ENCODE peak calls at places on chromosomes 4 and X, in five cellular contexts. R, B, H, U and T are unnamed samples.

GRCh38 chr4:127856485-127857447 is 23.9 kb upstream of the PLK4 start:
- DNase-seq in B (no peak), H (no peak), U (peak), R (no peak), T (no peak)

GRCh38 chr4:5827108-5828004 is 65.5 kb downstream of the CRMP1 start:
- DNase-seq in B (no peak), R (no peak), H (no peak), U (no peak), T (no peak)

GRCh38 chr4:189785257-189785656 is 155.4 kb upstream of the FRG1 start:
- DNase-seq in U (no peak), R (peak), B (no peak), H (no peak), T (no peak)

GRCh38 chrX:153600032-153600373 is 1.1 kb upstream of the CCNQ start:
- DNase-seq in U (peak), R (no peak), H (no peak), B (no peak), T (no peak)

GRCh38 chr4:61556277-61556676 is 356.2 kb downstream of the ADGRL3 start:
- DNase-seq in U (no peak), B (no peak), R (no peak), H (no peak), T (no peak)

GRCh38 chrX:12975999-12976558 is 1.2 kb downstream of the TMSB4X start:
- DNase-seq in R (peak), B (peak), H (no peak), U (peak), T (peak)

GRCh38 chr4:2132438-2132837 is 73.3 kb downstream of the NAT8L start:
- DNase-seq in B (no peak), H (no peak), U (no peak), R (no peak), T (no peak)

GRCh38 chr4:13007802-13008201 is 476.3 kb downstream of the RAB28 start:
- DNase-seq in H (no peak), R (no peak), U (no peak), B (no peak), T (no peak)

GRCh38 chrX:48957477-48957826 is at the start of gene OTUD5:
- DNase-seq in U (no peak), B (peak), R (no peak), H (peak), T (peak)

GRCh38 chr4:186201535-186202230 is 10.3 kb downstream of the CYP4V2 start:
- DNase-seq in H (peak), B (no peak), R (peak), U (peak), T (peak)

GRCh38 chrX:19776753-19777152 is 110.6 kb downstream of the SH3KBP1 start:
- DNase-seq in R (no peak), B (no peak), U (no peak), H (peak), T (peak)